ENCODE peak calls at places on chromosomes 16 and 17, in four cellular contexts. One of them, this sample, is unnamed.

GRCh38 chr16:51951668-51952298 is 595.2 kb downstream of the TOX3 start:
- DNase-seq in cardiac fibroblast: no peak
- DNase-seq in hepatocyte: no peak
- DNase-seq in cardiac muscle cell: no peak
- DNase-seq in this sample: peak

GRCh38 chr17:63647065-63647725 is 25.0 kb downstream of the MAP3K3 start:
- DNase-seq in cardiac fibroblast: peak
- DNase-seq in hepatocyte: peak
- DNase-seq in cardiac muscle cell: peak
- DNase-seq in this sample: no peak

GRCh38 chr17:79943354-79944241 is 92.1 kb downstream of the TBC1D16 start:
- DNase-seq in cardiac fibroblast: no peak
- DNase-seq in hepatocyte: no peak
- DNase-seq in cardiac muscle cell: no peak
- DNase-seq in this sample: peak

GRCh38 chr17:67215991-67216421 is 29.0 kb downstream of the HELZ start:
- DNase-seq in cardiac fibroblast: no peak
- DNase-seq in hepatocyte: no peak
- DNase-seq in cardiac muscle cell: no peak
- DNase-seq in this sample: no peak

GRCh38 chr17:74779948-74780400 is 3.8 kb upstream of the NAT9 start:
- DNase-seq in cardiac fibroblast: no peak
- DNase-seq in hepatocyte: no peak
- DNase-seq in cardiac muscle cell: no peak
- DNase-seq in this sample: no peak

GRCh38 chr17:737561-738113 is 5.2 kb downstream of the TLCD3A start:
- DNase-seq in cardiac fibroblast: no peak
- DNase-seq in hepatocyte: no peak
- DNase-seq in cardiac muscle cell: no peak
- DNase-seq in this sample: no peak

GRCh38 chr16:17336501-17336900 is 134.3 kb downstream of the XYLT1 start:
- DNase-seq in cardiac fibroblast: no peak
- DNase-seq in hepatocyte: no peak
- DNase-seq in cardiac muscle cell: no peak
- DNase-seq in this sample: no peak

GRCh38 chr17:62704381-62704971 is 77.0 kb downstream of the MRC2 start:
- DNase-seq in cardiac fibroblast: peak
- DNase-seq in hepatocyte: peak
- DNase-seq in cardiac muscle cell: peak
- DNase-seq in this sample: peak

GRCh38 chr17:44529864-44530263 is 26.7 kb upstream of the GPATCH8 start:
- DNase-seq in cardiac fibroblast: no peak
- DNase-seq in hepatocyte: no peak
- DNase-seq in cardiac muscle cell: no peak
- DNase-seq in this sample: no peak

GRCh38 chr16:64841482-64841881 is 280.4 kb downstream of the CDH11 start:
- DNase-seq in cardiac fibroblast: no peak
- DNase-seq in hepatocyte: no peak
- DNase-seq in cardiac muscle cell: no peak
- DNase-seq in this sample: no peak

GRCh38 chr17:50063516-50064252 is 7.8 kb downstream of the ITGA3 start:
- DNase-seq in cardiac fibroblast: peak
- DNase-seq in hepatocyte: no peak
- DNase-seq in cardiac muscle cell: no peak
- DNase-seq in this sample: no peak

GRCh38 chr16:89988951-89989350 is 30.3 kb downstream of the DBNDD1 start:
- DNase-seq in cardiac fibroblast: no peak
- DNase-seq in hepatocyte: no peak
- DNase-seq in cardiac muscle cell: no peak
- DNase-seq in this sample: no peak

GRCh38 chr17:57667461-57667923 is 77.6 kb downstream of the CCDC182 start:
- DNase-seq in cardiac fibroblast: no peak
- DNase-seq in hepatocyte: no peak
- DNase-seq in cardiac muscle cell: no peak
- DNase-seq in this sample: no peak

GRCh38 chr16:2520097-2520783 is at the start of gene AMDHD2:
- DNase-seq in cardiac fibroblast: peak
- DNase-seq in hepatocyte: peak
- DNase-seq in cardiac muscle cell: peak
- DNase-seq in this sample: peak

GRCh38 chr17:40437095-40437732 is 6.0 kb upstream of the IGFBP4 start:
- DNase-seq in cardiac fibroblast: peak
- DNase-seq in hepatocyte: no peak
- DNase-seq in cardiac muscle cell: no peak
- DNase-seq in this sample: no peak

GRCh38 chr17:82449136-82449882 is 1.2 kb downstream of the CYBC1 start:
- DNase-seq in cardiac fibroblast: no peak
- DNase-seq in hepatocyte: no peak
- DNase-seq in cardiac muscle cell: no peak
- DNase-seq in this sample: peak

GRCh38 chr17:9886141-9886930 is 18.7 kb downstream of the RCVRN start:
- DNase-seq in cardiac fibroblast: no peak
- DNase-seq in hepatocyte: no peak
- DNase-seq in cardiac muscle cell: no peak
- DNase-seq in this sample: no peak

GRCh38 chr17:28635506-28635905 is 9.5 kb downstream of the BLTP2 start:
- DNase-seq in cardiac fibroblast: no peak
- DNase-seq in hepatocyte: no peak
- DNase-seq in cardiac muscle cell: no peak
- DNase-seq in this sample: no peak

GRCh38 chr17:82838386-82839063 is 1.3 kb downstream of the ZNF750 start:
- DNase-seq in cardiac fibroblast: peak
- DNase-seq in hepatocyte: peak
- DNase-seq in cardiac muscle cell: peak
- DNase-seq in this sample: peak

GRCh38 chr17:41710472-41711090 is 1.6 kb upstream of the GAST start:
- DNase-seq in cardiac fibroblast: peak
- DNase-seq in hepatocyte: no peak
- DNase-seq in cardiac muscle cell: peak
- DNase-seq in this sample: no peak

GRCh38 chr17:7440823-7441174 is 1.5 kb downstream of the FGF11 start:
- DNase-seq in cardiac fibroblast: peak
- DNase-seq in hepatocyte: peak
- DNase-seq in cardiac muscle cell: peak
- DNase-seq in this sample: peak

GRCh38 chr16:86865866-86866675 is 287.7 kb downstream of the FOXL1 start:
- DNase-seq in cardiac fibroblast: no peak
- DNase-seq in hepatocyte: peak
- DNase-seq in cardiac muscle cell: no peak
- DNase-seq in this sample: no peak

GRCh38 chr17:64599187-64599676 is 62.9 kb downstream of the SMURF2 start:
- DNase-seq in cardiac fibroblast: no peak
- DNase-seq in hepatocyte: no peak
- DNase-seq in cardiac muscle cell: no peak
- DNase-seq in this sample: no peak

GRCh38 chr17:42754782-42755181 is 6.2 kb upstream of the RAMP2 start:
- DNase-seq in cardiac fibroblast: peak
- DNase-seq in hepatocyte: no peak
- DNase-seq in cardiac muscle cell: no peak
- DNase-seq in this sample: no peak

GRCh38 chr17:73261952-73262675 is 434 bp upstream of the CPSF4L start:
- DNase-seq in cardiac fibroblast: no peak
- DNase-seq in hepatocyte: peak
- DNase-seq in cardiac muscle cell: no peak
- DNase-seq in this sample: peak

GRCh38 chr16:997440-998051 is 16.0 kb downstream of the SOX8 start:
- DNase-seq in cardiac fibroblast: peak
- DNase-seq in hepatocyte: peak
- DNase-seq in cardiac muscle cell: peak
- DNase-seq in this sample: peak

GRCh38 chr16:83066011-83066410 is 439.2 kb downstream of the CDH13 start:
- DNase-seq in cardiac fibroblast: peak
- DNase-seq in hepatocyte: no peak
- DNase-seq in cardiac muscle cell: no peak
- DNase-seq in this sample: no peak

GRCh38 chr17:78780852-78781338 is 1.2 kb downstream of the CYTH1 start:
- DNase-seq in cardiac fibroblast: peak
- DNase-seq in hepatocyte: no peak
- DNase-seq in cardiac muscle cell: no peak
- DNase-seq in this sample: no peak

GRCh38 chr16:18969050-18969854 is 14.5 kb upstream of the TMC7 start:
- DNase-seq in cardiac fibroblast: peak
- DNase-seq in hepatocyte: peak
- DNase-seq in cardiac muscle cell: peak
- DNase-seq in this sample: peak

GRCh38 chr17:50382931-50383330 is 9.9 kb downstream of the EME1 start:
- DNase-seq in cardiac fibroblast: no peak
- DNase-seq in hepatocyte: no peak
- DNase-seq in cardiac muscle cell: no peak
- DNase-seq in this sample: no peak

GRCh38 chr16:73054732-73055481 is 7.0 kb upstream of the ZFHX3 start:
- DNase-seq in cardiac fibroblast: peak
- DNase-seq in hepatocyte: no peak
- DNase-seq in cardiac muscle cell: peak
- DNase-seq in this sample: peak
- H3K4me3 ChIP-seq in cardiac fibroblast: peak
- H3K4me3 ChIP-seq in hepatocyte: peak
- H3K4me3 ChIP-seq in cardiac muscle cell: no peak
- H3K4me3 ChIP-seq in this sample: no peak

DNA sequence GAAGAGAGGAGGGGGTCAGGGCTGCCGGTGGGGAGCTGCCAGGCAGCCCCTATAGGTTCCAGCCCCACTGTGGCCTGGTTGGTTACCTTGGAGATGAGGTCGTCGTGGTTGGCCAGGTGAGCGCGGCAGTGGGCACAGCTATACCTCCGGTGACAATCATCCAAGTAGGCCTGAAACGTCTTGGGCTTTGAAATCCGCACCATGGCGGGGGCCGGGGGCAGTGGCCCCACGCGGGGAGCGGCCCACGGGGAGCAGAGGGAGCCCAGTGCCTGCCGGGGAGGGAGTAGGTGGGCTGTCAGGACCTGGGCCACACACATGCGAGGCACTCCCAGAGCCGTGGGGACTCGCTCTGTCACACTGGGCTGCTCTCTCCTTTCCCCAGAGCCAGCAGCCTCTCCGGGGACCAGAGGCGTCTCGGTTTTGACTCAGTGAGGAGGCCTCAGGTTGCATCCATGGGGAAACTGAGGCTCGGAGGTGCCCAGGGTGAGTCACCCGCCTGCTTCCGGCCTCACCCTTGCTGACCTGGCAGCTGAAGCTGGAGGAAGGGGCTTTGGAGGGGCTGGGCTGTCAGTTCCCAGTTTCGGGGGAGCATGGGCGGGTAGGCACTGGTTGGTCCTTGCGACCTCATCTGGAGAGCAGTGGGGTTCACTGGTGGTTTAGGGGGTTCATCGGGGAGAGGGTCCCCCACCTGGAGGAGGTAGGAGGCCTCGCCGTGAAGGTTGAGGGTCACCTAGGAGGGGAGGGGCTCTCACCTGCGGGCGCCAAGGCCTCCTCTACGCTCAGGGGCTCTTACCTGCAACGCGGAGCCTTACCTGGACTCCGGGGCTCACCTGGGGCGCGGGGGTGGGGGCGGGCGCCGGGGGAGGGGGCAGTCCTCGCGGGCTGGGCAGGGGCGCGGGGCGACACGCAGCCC is 591 bp downstream of the YPEL3 start:
- DNase-seq in cardiac fibroblast: no peak
- DNase-seq in hepatocyte: no peak
- DNase-seq in cardiac muscle cell: no peak
- DNase-seq in this sample: peak
- H3K4me3 ChIP-seq in cardiac fibroblast: peak
- H3K4me3 ChIP-seq in hepatocyte: peak
- H3K4me3 ChIP-seq in cardiac muscle cell: peak
- H3K4me3 ChIP-seq in this sample: peak

GRCh38 chr16:46828943-46829342 is 2.0 kb downstream of the C16orf87 start:
- DNase-seq in cardiac fibroblast: no peak
- DNase-seq in hepatocyte: no peak
- DNase-seq in cardiac muscle cell: no peak
- DNase-seq in this sample: no peak
- H3K4me3 ChIP-seq in cardiac fibroblast: no peak
- H3K4me3 ChIP-seq in hepatocyte: peak
- H3K4me3 ChIP-seq in cardiac muscle cell: peak
- H3K4me3 ChIP-seq in this sample: no peak

GRCh38 chr17:76582660-76583059 is 3.0 kb downstream of the ST6GALNAC2 start:
- DNase-seq in cardiac fibroblast: no peak
- DNase-seq in hepatocyte: no peak
- DNase-seq in cardiac muscle cell: no peak
- DNase-seq in this sample: no peak
- H3K4me3 ChIP-seq in cardiac fibroblast: no peak
- H3K4me3 ChIP-seq in hepatocyte: no peak
- H3K4me3 ChIP-seq in cardiac muscle cell: no peak
- H3K4me3 ChIP-seq in this sample: no peak

GRCh38 chr16:6926762-6927161 is 405.9 kb upstream of the RBFOX1 start:
- DNase-seq in cardiac fibroblast: no peak
- DNase-seq in hepatocyte: peak
- DNase-seq in cardiac muscle cell: no peak
- DNase-seq in this sample: peak

GRCh38 chr16:6929868-6930267 is 402.8 kb upstream of the RBFOX1 start:
- DNase-seq in cardiac fibroblast: no peak
- DNase-seq in hepatocyte: no peak
- DNase-seq in cardiac muscle cell: no peak
- DNase-seq in this sample: no peak

GRCh38 chr16:6926341-6926740 is 406.3 kb upstream of the RBFOX1 start:
- DNase-seq in cardiac fibroblast: no peak
- DNase-seq in hepatocyte: no peak
- DNase-seq in cardiac muscle cell: no peak
- DNase-seq in this sample: no peak
- H3K4me3 ChIP-seq in cardiac fibroblast: no peak
- H3K4me3 ChIP-seq in hepatocyte: no peak
- H3K4me3 ChIP-seq in cardiac muscle cell: no peak
- H3K4me3 ChIP-seq in this sample: no peak

This sample was measured in H7.